ENCODE peak calls at places on chromosomes 11 and 22, in six cellular contexts. S is M059J, X is AG10803, H is lower lobe of right lung, L is fibroblast of gingiva, R is NCI-H2081. T is an unnamed sample.

GRCh38 chr11:120332822-120333716 is 3.1 kb upstream of the ARHGEF12 start:
- DNase-seq in X (peak; percentile 87), H (no peak), L (peak; percentile 73), R (no peak), S (peak; percentile 28), T (peak; percentile 45)

GRCh38 chr11:110470716-110471115 is 41.0 kb downstream of the FDX1 start:
- DNase-seq in S (no peak), X (peak; percentile 13), R (no peak), L (no peak), H (no peak), T (no peak)

GRCh38 chr11:122634507-122634906 is 21.0 kb upstream of the UBASH3B start:
- DNase-seq in X (peak; percentile 58), S (peak; percentile 61), H (peak; percentile 49), L (peak; percentile 92), R (peak; percentile 4), T (peak; percentile 85)

GRCh38 chr11:61866958-61867343 is 24.4 kb downstream of the FADS3 start:
- DNase-seq in X (no peak), R (no peak), L (no peak), H (no peak), S (no peak), T (no peak)

GRCh38 chr22:29348956-29349355 is 33.5 kb upstream of the RASL10A start:
- DNase-seq in L (no peak), R (no peak), S (peak; percentile 28), X (no peak), H (peak; percentile 25), T (no peak)

GRCh38 chr22:44012172-44012571 is 11.9 kb upstream of the PARVB start:
- DNase-seq in S (no peak), L (no peak), R (no peak), H (no peak), X (no peak), T (no peak)

GRCh38 chr11:23723861-23724260 is 773.0 kb upstream of the LUZP2 start:
- DNase-seq in R (no peak), S (peak; percentile 70), X (no peak), H (no peak), L (no peak), T (no peak)

GRCh38 chr11:2174361-2174760 is 2.7 kb upstream of the TH start:
- DNase-seq in R (no peak), S (no peak), L (no peak), X (no peak), H (no peak), T (no peak)

GRCh38 chr11:66068154-66068821 is 1.8 kb upstream of the PACS1 start:
- DNase-seq in L (peak; percentile 51), S (peak; percentile 67), X (peak; percentile 60), H (peak; percentile 79), R (peak; percentile 70), T (peak; percentile 89)

GRCh38 chr11:57645716-57646085 is 4.0 kb downstream of the YPEL4 start:
- DNase-seq in L (no peak), R (no peak), S (no peak), H (no peak), X (no peak), T (no peak)

GRCh38 chr11:279040-279965 is 1.1 kb downstream of the NLRP6 start:
- DNase-seq in S (no peak), H (peak; percentile 61), X (no peak), L (no peak), R (no peak), T (no peak)

GRCh38 chr11:16572946-16573345 is 165.5 kb upstream of the C11orf58 start:
- DNase-seq in R (no peak), S (no peak), L (no peak), X (no peak), H (no peak), T (peak; percentile 30)

GRCh38 chr11:93542753-93543246 is 391 bp downstream of the SMCO4 start:
- DNase-seq in S (peak; percentile 23), H (no peak), R (peak; percentile 49), X (no peak), L (no peak), T (peak; percentile 65)

GRCh38 chr22:42427211-42427610 is 5.0 kb downstream of the NFAM1 start:
- DNase-seq in H (no peak), R (peak; percentile 42), X (no peak), L (no peak), S (no peak), T (no peak)

GRCh38 chr11:1920909-1921575 is 1.5 kb downstream of the TNNT3 start:
- DNase-seq in R (no peak), S (no peak), X (no peak), H (no peak), L (no peak), T (no peak)

GRCh38 chr11:2787816-2788750 is 88.3 kb upstream of the KCNQ1OT1 start:
- DNase-seq in H (no peak), X (no peak), S (no peak), R (no peak), L (no peak), T (no peak)

GRCh38 chr11:79311461-79311860 is 129.4 kb downstream of the TENM4 start:
- DNase-seq in H (no peak), X (no peak), S (no peak), R (no peak), L (no peak), T (no peak)

GRCh38 chr11:2390871-2391662 is 9.5 kb upstream of the TSSC4 start:
- DNase-seq in H (no peak), S (peak; percentile 74), R (no peak), L (peak; percentile 54), X (peak; percentile 66), T (peak; percentile 41)

GRCh38 chr22:19143967-19144400 is 467 bp downstream of the ESS2 start:
- DNase-seq in X (peak; percentile 15), H (no peak), L (peak; percentile 21), S (peak; percentile 16), R (no peak), T (peak; percentile 52)

GRCh38 chr11:57647960-57648776 is 1.5 kb downstream of the YPEL4 start:
- DNase-seq in R (no peak), X (no peak), S (peak; percentile 42), L (no peak), H (peak; percentile 65), T (peak; percentile 36)

GRCh38 chr11:75328426-75329277 is 22.8 kb downstream of the ARRB1 start:
- DNase-seq in H (peak; percentile 86), R (peak; percentile 21), L (peak; percentile 64), S (peak; percentile 92), X (peak; percentile 70), T (peak; percentile 86)

GRCh38 chr11:69361048-69361447 is 67.1 kb downstream of the MYEOV start:
- DNase-seq in X (no peak), S (no peak), H (peak; percentile 22), L (no peak), R (no peak), T (no peak)

GRCh38 chr22:41857160-41857859 is 24.4 kb downstream of the SREBF2 start:
- DNase-seq in X (peak; percentile 64), S (peak; percentile 88), H (no peak), L (peak; percentile 29), R (no peak), T (peak; percentile 74)

GRCh38 chr11:12246169-12246568 is 131.2 kb upstream of the PARVA start:
- DNase-seq in L (no peak), X (no peak), R (no peak), S (no peak), H (no peak), T (no peak)

GRCh38 chr11:20671856-20672546 is 2.6 kb downstream of the NELL1 start:
- DNase-seq in R (peak; percentile 40), X (no peak), L (no peak), S (peak; percentile 4), H (no peak), T (no peak)

GRCh38 chr11:79026803-79027445 is 413.9 kb downstream of the TENM4 start:
- DNase-seq in R (no peak), X (peak; percentile 72), L (no peak), S (peak; percentile 78), H (no peak), T (no peak)

GRCh38 chr11:14500181-14500651 is 605 bp upstream of the COPB1 start:
- DNase-seq in S (peak; percentile 69), H (peak; percentile 66), R (no peak), L (peak; percentile 51), X (peak; percentile 46), T (peak; percentile 81)

GRCh38 chr22:48711669-48712068 is 1116.0 kb downstream of the BRD1 start:
- DNase-seq in H (no peak), X (no peak), L (no peak), R (no peak), S (no peak), T (no peak)

GRCh38 chr22:43090130-43090789 is 1.1 kb upstream of the TTLL1 start:
- DNase-seq in R (peak; percentile 62), S (peak; percentile 88), H (peak; percentile 62), X (peak; percentile 89), L (peak; percentile 86), T (peak; percentile 64)

GRCh38 chr11:33015621-33016551 is at the start of gene DEPDC7:
- DNase-seq in L (peak; percentile 86), R (peak; percentile 93), X (peak; percentile 87), S (peak; percentile 95), H (peak; percentile 89), T (peak; percentile 97)

GRCh38 chr11:73335204-73335923 is 27.3 kb downstream of the ARHGEF17 start:
- DNase-seq in H (peak; percentile 81), S (peak; percentile 83), X (peak; percentile 84), L (peak; percentile 71), R (peak; percentile 71), T (peak; percentile 95)

T was measured in adipocyte.